ENCODE peak calls at places on chromosomes 4 and X, in seven cellular contexts. One of them, this sample, is unnamed.

GRCh38 chr4:81571105-81571504 is 99.4 kb upstream of the RASGEF1B start:
- DNase-seq in astrocyte of the cerebellum: no peak
- DNase-seq in A549: no peak
- DNase-seq in BE2C: no peak
- DNase-seq in HCT116: no peak
- DNase-seq in choroid plexus epithelial cell: no peak
- DNase-seq in cardiac fibroblast: peak; percentile 25
- DNase-seq in this sample: no peak

GRCh38 chr4:184959309-184959708 is 59.0 kb upstream of the HELT start:
- DNase-seq in astrocyte of the cerebellum: no peak
- DNase-seq in A549: no peak
- DNase-seq in BE2C: no peak
- DNase-seq in HCT116: no peak
- DNase-seq in choroid plexus epithelial cell: no peak
- DNase-seq in cardiac fibroblast: no peak
- DNase-seq in this sample: no peak

GRCh38 chrX:131734621-131735020 is 190.7 kb downstream of the OR13H1 start:
- DNase-seq in astrocyte of the cerebellum: peak; percentile 74
- DNase-seq in A549: no peak
- DNase-seq in BE2C: no peak
- DNase-seq in HCT116: no peak
- DNase-seq in choroid plexus epithelial cell: no peak
- DNase-seq in cardiac fibroblast: no peak
- DNase-seq in this sample: no peak

GRCh38 chr4:37793562-37793961 is 32.9 kb upstream of the PGM2 start:
- DNase-seq in astrocyte of the cerebellum: no peak
- DNase-seq in A549: no peak
- DNase-seq in BE2C: peak; percentile 15
- DNase-seq in HCT116: no peak
- DNase-seq in choroid plexus epithelial cell: peak; percentile 49
- DNase-seq in cardiac fibroblast: peak; percentile 49
- DNase-seq in this sample: no peak

GRCh38 chr4:105158837-105159236 is 12.2 kb downstream of the TET2 start:
- DNase-seq in astrocyte of the cerebellum: no peak
- DNase-seq in A549: no peak
- DNase-seq in BE2C: no peak
- DNase-seq in HCT116: no peak
- DNase-seq in choroid plexus epithelial cell: peak; percentile 67
- DNase-seq in cardiac fibroblast: peak; percentile 35
- DNase-seq in this sample: no peak

GRCh38 chr4:24328711-24329110 is 255.6 kb downstream of the DHX15 start:
- DNase-seq in astrocyte of the cerebellum: peak; percentile 28
- DNase-seq in A549: no peak
- DNase-seq in BE2C: no peak
- DNase-seq in HCT116: no peak
- DNase-seq in choroid plexus epithelial cell: no peak
- DNase-seq in cardiac fibroblast: no peak
- DNase-seq in this sample: no peak

GRCh38 chr4:78612398-78613005 is 60.9 kb downstream of the ANXA3 start:
- DNase-seq in astrocyte of the cerebellum: peak; percentile 55
- DNase-seq in A549: peak; percentile 11
- DNase-seq in BE2C: peak; percentile 37
- DNase-seq in HCT116: no peak
- DNase-seq in choroid plexus epithelial cell: peak; percentile 77
- DNase-seq in cardiac fibroblast: peak; percentile 79
- DNase-seq in this sample: no peak

GRCh38 chr4:110808371-110808878 is 185.5 kb upstream of the PITX2 start:
- DNase-seq in astrocyte of the cerebellum: no peak
- DNase-seq in A549: no peak
- DNase-seq in BE2C: no peak
- DNase-seq in HCT116: no peak
- DNase-seq in choroid plexus epithelial cell: peak; percentile 37
- DNase-seq in cardiac fibroblast: peak; percentile 25
- DNase-seq in this sample: no peak

GRCh38 chr4:118711047-118711446 is 25.9 kb downstream of the METTL14 start:
- DNase-seq in astrocyte of the cerebellum: no peak
- DNase-seq in A549: no peak
- DNase-seq in BE2C: no peak
- DNase-seq in HCT116: no peak
- DNase-seq in choroid plexus epithelial cell: no peak
- DNase-seq in cardiac fibroblast: no peak
- DNase-seq in this sample: no peak

GRCh38 chr4:41218703-41219102 is 4.4 kb upstream of the APBB2 start:
- DNase-seq in astrocyte of the cerebellum: no peak
- DNase-seq in A549: no peak
- DNase-seq in BE2C: no peak
- DNase-seq in HCT116: no peak
- DNase-seq in choroid plexus epithelial cell: no peak
- DNase-seq in cardiac fibroblast: no peak
- DNase-seq in this sample: no peak

GRCh38 chr4:41216294-41217019 is 2.1 kb upstream of the APBB2 start:
- DNase-seq in astrocyte of the cerebellum: no peak
- DNase-seq in A549: peak; percentile 81
- DNase-seq in BE2C: peak; percentile 85
- DNase-seq in HCT116: peak; percentile 78
- DNase-seq in choroid plexus epithelial cell: peak; percentile 78
- DNase-seq in cardiac fibroblast: peak; percentile 76
- DNase-seq in this sample: no peak

GRCh38 chr4:41217020-41217333 is 2.6 kb upstream of the APBB2 start:
- DNase-seq in astrocyte of the cerebellum: no peak
- DNase-seq in A549: no peak
- DNase-seq in BE2C: no peak
- DNase-seq in HCT116: no peak
- DNase-seq in choroid plexus epithelial cell: no peak
- DNase-seq in cardiac fibroblast: no peak
- DNase-seq in this sample: no peak

GRCh38 chr4:41215969-41216293 is 1.6 kb upstream of the APBB2 start:
- DNase-seq in astrocyte of the cerebellum: no peak
- DNase-seq in A549: no peak
- DNase-seq in BE2C: no peak
- DNase-seq in HCT116: no peak
- DNase-seq in choroid plexus epithelial cell: no peak
- DNase-seq in cardiac fibroblast: no peak
- DNase-seq in this sample: no peak

GRCh38 chr4:41217373-41217772 is 3.0 kb upstream of the APBB2 start:
- DNase-seq in astrocyte of the cerebellum: no peak
- DNase-seq in A549: no peak
- DNase-seq in BE2C: no peak
- DNase-seq in HCT116: no peak
- DNase-seq in choroid plexus epithelial cell: no peak
- DNase-seq in cardiac fibroblast: no peak
- DNase-seq in this sample: no peak
- H3K4me3 ChIP-seq in astrocyte of the cerebellum: no peak overlapping the region
- H3K4me3 ChIP-seq in A549: no peak overlapping the region
- H3K4me3 ChIP-seq in BE2C: no peak overlapping the region
- H3K4me3 ChIP-seq in HCT116: peak overlapping the region; percentile 57
- H3K4me3 ChIP-seq in choroid plexus epithelial cell: no peak overlapping the region
- H3K4me3 ChIP-seq in cardiac fibroblast: no peak overlapping the region
- H3K4me3 ChIP-seq in this sample: no peak overlapping the region

GRCh38 chr4:2436301-2436700 is 17.5 kb downstream of the CFAP99 start:
- DNase-seq in astrocyte of the cerebellum: no peak
- DNase-seq in A549: no peak
- DNase-seq in BE2C: no peak
- DNase-seq in HCT116: no peak
- DNase-seq in choroid plexus epithelial cell: peak; percentile 43
- DNase-seq in cardiac fibroblast: no peak
- DNase-seq in this sample: no peak
- TF ChIP-seq CTCF in astrocyte of the cerebellum: peak; percentile 42
- TF ChIP-seq CTCF in A549: peak; percentile 19
- TF ChIP-seq CTCF in BE2C: peak; percentile 49
- TF ChIP-seq CTCF in HCT116: peak; percentile 12
- TF ChIP-seq CTCF in choroid plexus epithelial cell: peak; percentile 60
- TF ChIP-seq CTCF in cardiac fibroblast: no peak
- TF ChIP-seq CTCF in this sample: peak; percentile 38

GRCh38 chr4:61992351-61992750 is 792.2 kb downstream of the ADGRL3 start:
- DNase-seq in astrocyte of the cerebellum: no peak
- DNase-seq in A549: no peak
- DNase-seq in BE2C: no peak
- DNase-seq in HCT116: no peak
- DNase-seq in choroid plexus epithelial cell: no peak
- DNase-seq in cardiac fibroblast: no peak
- DNase-seq in this sample: no peak
- H3K4me3 ChIP-seq in astrocyte of the cerebellum: no peak overlapping the region
- H3K4me3 ChIP-seq in A549: no peak overlapping the region
- H3K4me3 ChIP-seq in BE2C: no peak overlapping the region
- H3K4me3 ChIP-seq in HCT116: no peak overlapping the region
- H3K4me3 ChIP-seq in choroid plexus epithelial cell: no peak overlapping the region
- H3K4me3 ChIP-seq in cardiac fibroblast: no peak overlapping the region
- H3K4me3 ChIP-seq in this sample: no peak overlapping the region

GRCh38 chr4:10121568-10122097 is 5.0 kb upstream of the WDR1 start:
- DNase-seq in astrocyte of the cerebellum: no peak
- DNase-seq in A549: no peak
- DNase-seq in BE2C: no peak
- DNase-seq in HCT116: no peak
- DNase-seq in choroid plexus epithelial cell: no peak
- DNase-seq in cardiac fibroblast: no peak
- DNase-seq in this sample: no peak
- TF ChIP-seq CTCF in astrocyte of the cerebellum: no peak
- TF ChIP-seq CTCF in A549: no peak
- TF ChIP-seq CTCF in BE2C: no peak
- TF ChIP-seq CTCF in HCT116: no peak
- TF ChIP-seq CTCF in choroid plexus epithelial cell: no peak
- TF ChIP-seq CTCF in cardiac fibroblast: no peak
- TF ChIP-seq CTCF in this sample: no peak

DNA sequence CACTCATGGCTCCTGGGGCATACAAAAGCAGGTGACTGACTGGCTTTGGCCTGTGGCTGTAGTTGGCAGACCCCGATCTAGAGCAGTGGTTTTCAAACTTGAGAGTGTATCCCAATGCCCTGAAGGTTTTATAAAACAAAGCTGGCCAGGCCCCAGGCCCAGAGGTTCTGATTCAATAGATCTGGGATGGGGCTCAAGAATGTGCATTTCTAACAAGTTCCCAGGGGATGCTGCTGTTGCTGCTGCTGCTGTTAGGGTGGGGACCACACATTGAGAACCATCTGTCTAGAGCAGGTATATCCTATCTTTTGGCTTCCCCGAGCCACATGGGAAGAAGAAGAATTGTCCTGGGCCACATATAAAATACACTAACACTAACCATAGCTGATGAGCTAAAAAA is 7.3 kb downstream of the AIFM1 start:
- DNase-seq in astrocyte of the cerebellum: no peak
- DNase-seq in A549: no peak
- DNase-seq in BE2C: no peak
- DNase-seq in HCT116: no peak
- DNase-seq in choroid plexus epithelial cell: no peak
- DNase-seq in cardiac fibroblast: no peak
- DNase-seq in this sample: no peak
- H3K4me3 ChIP-seq in astrocyte of the cerebellum: no peak overlapping the region
- H3K4me3 ChIP-seq in A549: no peak overlapping the region
- H3K4me3 ChIP-seq in BE2C: no peak overlapping the region
- H3K4me3 ChIP-seq in HCT116: no peak overlapping the region
- H3K4me3 ChIP-seq in choroid plexus epithelial cell: no peak overlapping the region
- H3K4me3 ChIP-seq in cardiac fibroblast: no peak overlapping the region
- H3K4me3 ChIP-seq in this sample: no peak overlapping the region

DNA sequence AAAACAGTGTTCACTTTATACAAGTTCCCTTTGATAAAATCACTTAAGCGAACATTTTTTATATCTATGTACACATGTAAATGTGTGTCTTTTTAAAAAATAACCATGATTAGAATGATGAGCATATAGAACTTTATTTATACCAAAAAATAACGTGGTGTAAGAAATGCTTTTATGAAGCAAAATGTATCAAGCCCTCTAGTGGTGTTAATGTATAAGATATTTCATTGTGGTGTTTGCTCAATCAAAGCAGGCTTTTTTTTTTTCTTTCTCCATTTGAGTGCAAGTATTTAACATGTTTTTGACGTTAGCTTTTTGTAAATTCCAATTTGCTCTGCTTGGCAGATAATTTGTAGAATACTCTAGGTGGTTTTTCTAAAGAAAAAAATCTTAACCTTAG is 2092.4 kb upstream of the TENM3 start:
- DNase-seq in astrocyte of the cerebellum: no peak
- DNase-seq in A549: no peak
- DNase-seq in BE2C: no peak
- DNase-seq in HCT116: peak; percentile 8
- DNase-seq in choroid plexus epithelial cell: no peak
- DNase-seq in cardiac fibroblast: no peak
- DNase-seq in this sample: no peak
- TF ChIP-seq CTCF in astrocyte of the cerebellum: peak; percentile 7
- TF ChIP-seq CTCF in A549: no peak
- TF ChIP-seq CTCF in BE2C: peak; percentile 44
- TF ChIP-seq CTCF in HCT116: peak; percentile 21
- TF ChIP-seq CTCF in choroid plexus epithelial cell: peak; percentile 15
- TF ChIP-seq CTCF in cardiac fibroblast: no peak
- TF ChIP-seq CTCF in this sample: no peak

GRCh38 chrX:37678574-37678973 is 7.0 kb upstream of the XK start:
- DNase-seq in astrocyte of the cerebellum: no peak
- DNase-seq in A549: no peak
- DNase-seq in BE2C: no peak
- DNase-seq in HCT116: no peak
- DNase-seq in choroid plexus epithelial cell: no peak
- DNase-seq in cardiac fibroblast: no peak
- DNase-seq in this sample: no peak
- H3K4me3 ChIP-seq in astrocyte of the cerebellum: no peak overlapping the region
- H3K4me3 ChIP-seq in A549: no peak overlapping the region
- H3K4me3 ChIP-seq in BE2C: no peak overlapping the region
- H3K4me3 ChIP-seq in HCT116: no peak overlapping the region
- H3K4me3 ChIP-seq in choroid plexus epithelial cell: no peak overlapping the region
- H3K4me3 ChIP-seq in cardiac fibroblast: no peak overlapping the region
- H3K4me3 ChIP-seq in this sample: no peak overlapping the region

GRCh38 chrX:103919336-103919682 is 43.1 kb upstream of the TMSB15B start:
- DNase-seq in astrocyte of the cerebellum: no peak
- DNase-seq in A549: peak; percentile 72
- DNase-seq in BE2C: peak; percentile 10
- DNase-seq in HCT116: no peak
- DNase-seq in choroid plexus epithelial cell: peak; percentile 59
- DNase-seq in cardiac fibroblast: peak; percentile 44
- DNase-seq in this sample: no peak

GRCh38 chrX:103913356-103914020 is 48.9 kb upstream of the TMSB15B start:
- DNase-seq in astrocyte of the cerebellum: no peak
- DNase-seq in A549: no peak
- DNase-seq in BE2C: no peak
- DNase-seq in HCT116: no peak
- DNase-seq in choroid plexus epithelial cell: peak; percentile 33
- DNase-seq in cardiac fibroblast: peak; percentile 2
- DNase-seq in this sample: no peak

GRCh38 chrX:103918584-103919335 is 43.7 kb upstream of the TMSB15B start:
- DNase-seq in astrocyte of the cerebellum: no peak
- DNase-seq in A549: peak; percentile 58
- DNase-seq in BE2C: peak; percentile 54
- DNase-seq in HCT116: no peak
- DNase-seq in choroid plexus epithelial cell: peak; percentile 59
- DNase-seq in cardiac fibroblast: peak; percentile 66
- DNase-seq in this sample: no peak

GRCh38 chrX:103918050-103918449 is 44.4 kb upstream of the TMSB15B start:
- DNase-seq in astrocyte of the cerebellum: peak; percentile 31
- DNase-seq in A549: peak; percentile 67
- DNase-seq in BE2C: peak; percentile 58
- DNase-seq in HCT116: peak; percentile 50
- DNase-seq in choroid plexus epithelial cell: peak; percentile 72
- DNase-seq in cardiac fibroblast: peak; percentile 72
- DNase-seq in this sample: no peak
- TF ChIP-seq CTCF in astrocyte of the cerebellum: peak; percentile 69
- TF ChIP-seq CTCF in A549: peak; percentile 50
- TF ChIP-seq CTCF in BE2C: peak; percentile 66
- TF ChIP-seq CTCF in HCT116: peak; percentile 32
- TF ChIP-seq CTCF in choroid plexus epithelial cell: peak; percentile 72
- TF ChIP-seq CTCF in cardiac fibroblast: peak; percentile 51
- TF ChIP-seq CTCF in this sample: peak; percentile 51

GRCh38 chrX:97039363-97040029 is 155.8 kb downstream of the RPA4 start:
- DNase-seq in astrocyte of the cerebellum: peak; percentile 28
- DNase-seq in A549: no peak
- DNase-seq in BE2C: no peak
- DNase-seq in HCT116: no peak
- DNase-seq in choroid plexus epithelial cell: peak; percentile 66
- DNase-seq in cardiac fibroblast: peak; percentile 83
- DNase-seq in this sample: no peak
- H3K4me3 ChIP-seq in astrocyte of the cerebellum: no peak overlapping the region
- H3K4me3 ChIP-seq in A549: no peak overlapping the region
- H3K4me3 ChIP-seq in BE2C: no peak overlapping the region
- H3K4me3 ChIP-seq in HCT116: no peak overlapping the region
- H3K4me3 ChIP-seq in choroid plexus epithelial cell: no peak overlapping the region
- H3K4me3 ChIP-seq in cardiac fibroblast: no peak overlapping the region
- H3K4me3 ChIP-seq in this sample: no peak overlapping the region